ENCODE peak calls at places on chromosome 21, in nine cellular contexts. E is hepatocyte, S is RWPE2, C is AG04450, K is transverse colon, T is Panc1, R is MM.1S, W is GM06990, L is body of pancreas. J is an unnamed sample.

GRCh38 chr21:36155603-36156338 is 853 bp upstream of the DOP1B start:
- DNase-seq in E (peak; percentile 85), S (no peak), C (no peak), K (peak; percentile 72), T (no peak), R (no peak), W (no peak), L (peak; percentile 81), J (peak; percentile 79)

GRCh38 chr21:34365794-34366193 is 2.0 kb downstream of the KCNE2 start:
- DNase-seq in E (no peak), S (no peak), C (no peak), K (peak; percentile 1), T (no peak), R (no peak), W (no peak), L (no peak), J (no peak)

GRCh38 chr21:35476616-35477395 is 427.7 kb upstream of the RUNX1 start:
- DNase-seq in E (no peak), S (no peak), C (peak; percentile 37), K (no peak), T (no peak), R (no peak), W (no peak), L (no peak), J (no peak)

GRCh38 chr21:32520885-32521735 is 64.2 kb downstream of the TCP10L start:
- DNase-seq in E (peak; percentile 40), S (no peak), C (peak; percentile 91), K (peak; percentile 63), T (no peak), R (no peak), W (no peak), L (peak; percentile 81), J (peak; percentile 65)

GRCh38 chr21:43300496-43301423 is 126.2 kb downstream of the SIK1 start:
- DNase-seq in E (no peak), S (peak; percentile 57), C (no peak), K (no peak), T (no peak), R (no peak), W (no peak), L (no peak), J (peak; percentile 89)

GRCh38 chr21:29187939-29188338 is 57.5 kb downstream of the MAP3K7CL start:
- DNase-seq in E (no peak), S (peak; percentile 66), C (peak; percentile 74), K (no peak), T (no peak), R (no peak), W (no peak), L (peak; percentile 79), J (peak; percentile 95)

GRCh38 chr21:27681841-27682240 is 715.0 kb upstream of the ADAMTS5 start:
- DNase-seq in E (no peak), S (no peak), C (no peak), K (no peak), T (no peak), R (no peak), W (no peak), L (no peak), J (peak; percentile 58)

GRCh38 chr21:46190491-46191131 is 6.4 kb upstream of the SPATC1L start:
- DNase-seq in E (peak; percentile 3), S (no peak), C (no peak), K (no peak), T (no peak), R (no peak), W (no peak), L (no peak), J (no peak)

GRCh38 chr21:32413697-32414578 is 1.4 kb downstream of the EVA1C start:
- DNase-seq in E (no peak), S (no peak), C (no peak), K (peak; percentile 21), T (no peak), R (no peak), W (no peak), L (no peak), J (peak; percentile 40)

GRCh38 chr21:33394260-33394659 is 9.0 kb upstream of the IFNGR2 start:
- DNase-seq in E (no peak), S (no peak), C (no peak), K (peak; percentile 36), T (no peak), R (peak; percentile 99), W (no peak), L (no peak), J (no peak)

GRCh38 chr21:34986561-34987533 is 62.3 kb downstream of the RUNX1 start:
- DNase-seq in E (peak; percentile 26), S (no peak), C (no peak), K (no peak), T (no peak), R (peak; percentile 46), W (peak; percentile 73), L (no peak), J (no peak)

GRCh38 chr21:26570203-26570602 is 2.9 kb downstream of the CYYR1 start:
- DNase-seq in E (no peak), S (no peak), C (no peak), K (no peak), T (no peak), R (no peak), W (no peak), L (no peak), J (no peak)

GRCh38 chr21:46171996-46172862 is 12.0 kb downstream of the SPATC1L start:
- DNase-seq in E (no peak), S (no peak), C (no peak), K (no peak), T (no peak), R (no peak), W (peak; percentile 38), L (no peak), J (no peak)

GRCh38 chr21:40606341-40606740 is 240.6 kb downstream of the DSCAM start:
- DNase-seq in E (no peak), S (no peak), C (no peak), K (no peak), T (no peak), R (no peak), W (no peak), L (no peak), J (no peak)

GRCh38 chr21:36005018-36005417 is 55.3 kb downstream of the SETD4 start:
- DNase-seq in E (no peak), S (no peak), C (no peak), K (peak; percentile 51), T (no peak), R (no peak), W (no peak), L (peak; percentile 24), J (no peak)

DNA sequence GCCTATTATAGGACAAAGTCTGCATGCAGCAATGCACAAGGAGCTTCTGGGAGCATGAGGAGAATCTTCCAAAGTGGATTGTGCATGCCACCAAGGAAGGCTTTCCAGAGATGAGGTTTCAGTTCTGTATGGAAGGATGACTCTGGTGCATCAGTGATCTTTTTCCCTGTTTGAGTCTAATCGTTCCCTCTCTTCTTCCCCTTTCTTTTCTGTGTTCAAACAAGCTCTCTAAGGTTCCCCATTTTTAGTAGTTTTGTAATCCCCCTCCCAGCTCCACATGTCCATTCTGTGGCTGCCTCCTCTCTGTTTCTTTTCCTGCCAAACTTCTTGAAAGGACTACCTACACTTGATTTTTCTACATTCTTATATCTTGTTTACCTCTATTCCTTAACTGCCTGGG is 43.3 kb upstream of the USP25 start:
- DNase-seq in E (no peak), S (no peak), C (no peak), K (no peak), T (no peak), R (no peak), W (no peak), L (no peak), J (no peak)
- H3K4me3 ChIP-seq in E (no peak overlapping the region), S (no peak overlapping the region), C (no peak overlapping the region), K (no peak overlapping the region), T (no peak overlapping the region), R (no peak overlapping the region), W (no peak overlapping the region), L (no peak overlapping the region), J (no peak overlapping the region)

GRCh38 chr21:44696572-44696971 is 400 bp upstream of the KRTAP10-12 start:
- DNase-seq in E (no peak), S (no peak), C (no peak), K (no peak), T (no peak), R (no peak), W (no peak), L (no peak), J (no peak)

GRCh38 chr21:44695641-44696040 is 1.3 kb upstream of the KRTAP10-12 start:
- DNase-seq in E (no peak), S (no peak), C (no peak), K (no peak), T (no peak), R (no peak), W (no peak), L (no peak), J (no peak)

GRCh38 chr21:44692798-44693512 is 4.0 kb upstream of the KRTAP10-12 start:
- DNase-seq in E (no peak), S (no peak), C (no peak), K (no peak), T (no peak), R (no peak), W (no peak), L (no peak), J (no peak)

GRCh38 chr21:44695176-44695575 is 1.8 kb upstream of the KRTAP10-12 start:
- DNase-seq in E (no peak), S (no peak), C (no peak), K (no peak), T (no peak), R (no peak), W (no peak), L (no peak), J (no peak)

GRCh38 chr21:44694776-44695175 is 2.2 kb upstream of the KRTAP10-12 start:
- DNase-seq in E (no peak), S (no peak), C (no peak), K (no peak), T (no peak), R (no peak), W (no peak), L (no peak), J (no peak)
- H3K27me3 ChIP-seq in E (peaks cover 17% of the 10 kb centered on the region), S (peaks cover 27% of the 10 kb centered on the region), C (peaks cover 16% of the 10 kb centered on the region), K (peaks cover 65% of the 10 kb centered on the region), T (no peaks in the 10 kb centered on the region), R (peaks cover 98% of the 10 kb centered on the region), W (no peaks in the 10 kb centered on the region), L (no peaks in the 10 kb centered on the region), J (no peaks in the 10 kb centered on the region)

GRCh38 chr21:42094811-42095210 is 23.7 kb downstream of the UMODL1 start:
- DNase-seq in E (no peak), S (no peak), C (no peak), K (no peak), T (no peak), R (no peak), W (no peak), L (no peak), J (no peak)
- TF ChIP-seq CTCF in E (no peak), S (no peak), C (no peak), K (no peak), T (no peak), R (no peak), W (no peak), L (no peak), J (no peak)

GRCh38 chr21:24223625-24224024 is 1383.7 kb downstream of the MRPL39 start:
- DNase-seq in E (no peak), S (no peak), C (no peak), K (no peak), T (no peak), R (no peak), W (no peak), L (no peak), J (peak; percentile 65)

GRCh38 chr21:24225432-24225831 is 1381.8 kb downstream of the MRPL39 start:
- DNase-seq in E (no peak), S (no peak), C (peak; percentile 18), K (no peak), T (no peak), R (no peak), W (no peak), L (no peak), J (peak; percentile 72)

GRCh38 chr21:24220466-24220865 is 1386.8 kb downstream of the MRPL39 start:
- DNase-seq in E (no peak), S (no peak), C (no peak), K (no peak), T (no peak), R (no peak), W (no peak), L (no peak), J (no peak)

GRCh38 chr21:24224411-24224810 is 1382.9 kb downstream of the MRPL39 start:
- DNase-seq in E (no peak), S (no peak), C (no peak), K (no peak), T (no peak), R (no peak), W (no peak), L (no peak), J (peak; percentile 69)
- H3K4me3 ChIP-seq in E (no peak overlapping the region), S (no peak overlapping the region), C (no peak overlapping the region), K (no peak overlapping the region), T (no peak overlapping the region), R (no peak overlapping the region), W (no peak overlapping the region), L (no peak overlapping the region), J (no peak overlapping the region)

J was measured in bronchial epithelial cell.